ENCODE peak calls at places on chromosomes 16 and 17, in ten cellular contexts. J is AG09319, U is D341Med, X is non-pigmented ciliary epithelial cell, Q is SHP77 treated with DMSO at 0.1 percent for 48 hours, M is AG04450, Y is nucleus accumbens, F is nephron progenitor cell, G is NCI-H1048, N is HepG2. A is an unnamed sample.

GRCh38 chr17:63838586-63839184 is 3.8 kb downstream of the SMARCD2 start:
- DNase-seq in J (peak; percentile 66), Y (peak; percentile 86), F (no peak), U (no peak), M (no peak), N (no peak), Q (no peak), X (no peak), G (no peak), A (peak; percentile 35)

GRCh38 chr16:11149011-11149616 is 106.9 kb downstream of the SOCS1 start:
- DNase-seq in M (no peak), U (no peak), G (no peak), F (no peak), N (peak; percentile 65), X (no peak), Q (no peak), Y (no peak), J (no peak), A (no peak)

GRCh38 chr17:66240013-66240412 is 10.8 kb upstream of the APOH start:
- DNase-seq in X (no peak), Y (no peak), U (no peak), J (no peak), M (no peak), Q (no peak), G (no peak), N (no peak), F (no peak), A (no peak)

GRCh38 chr17:81018044-81018802 is 16.7 kb upstream of the BAIAP2 start:
- DNase-seq in U (peak; percentile 87), J (no peak), G (no peak), F (no peak), N (no peak), M (no peak), X (no peak), Y (no peak), Q (peak; percentile 33), A (no peak)

GRCh38 chr17:50939795-50940684 is 73.9 kb upstream of the TOB1 start:
- DNase-seq in Y (no peak), Q (no peak), M (no peak), G (no peak), N (peak; percentile 63), F (no peak), U (no peak), J (no peak), X (no peak), A (no peak)

GRCh38 chr17:80903041-80903611 is 88.5 kb upstream of the CHMP6 start:
- DNase-seq in J (no peak), X (no peak), N (no peak), U (no peak), F (no peak), Q (no peak), G (no peak), Y (no peak), M (no peak), A (no peak)

GRCh38 chr17:45823598-45823997 is 21.1 kb upstream of the SPPL2C start:
- DNase-seq in Q (no peak), G (no peak), Y (no peak), F (no peak), N (no peak), J (no peak), M (no peak), X (no peak), U (no peak), A (no peak)

GRCh38 chr17:78736526-78737079 is 45.5 kb downstream of the CYTH1 start:
- DNase-seq in Y (no peak), F (no peak), X (no peak), Q (no peak), J (no peak), N (no peak), M (no peak), G (peak; percentile 36), U (peak; percentile 74), A (no peak)

GRCh38 chr17:12990041-12990808 is 27.6 kb downstream of the ELAC2 start:
- DNase-seq in F (no peak), Y (no peak), M (no peak), U (no peak), X (no peak), Q (no peak), N (no peak), G (no peak), J (no peak), A (no peak)

GRCh38 chr16:55663770-55664677 is 8.2 kb downstream of the SLC6A2 start:
- DNase-seq in F (no peak), N (no peak), J (no peak), G (no peak), Q (no peak), X (no peak), M (no peak), U (no peak), Y (no peak), A (no peak)

GRCh38 chr17:79956853-79957252 is 78.8 kb downstream of the TBC1D16 start:
- DNase-seq in X (no peak), Y (no peak), U (no peak), G (no peak), Q (no peak), F (no peak), N (no peak), M (no peak), J (no peak), A (no peak)

GRCh38 chr16:65069766-65070165 is 52.1 kb downstream of the CDH11 start:
- DNase-seq in F (no peak), Q (no peak), G (no peak), Y (no peak), N (no peak), U (no peak), X (no peak), M (no peak), J (no peak), A (no peak)

GRCh38 chr17:79840204-79840988 is 1.2 kb upstream of the CBX4 start:
- DNase-seq in Y (no peak), M (no peak), X (no peak), F (peak; percentile 51), G (no peak), Q (no peak), J (no peak), N (no peak), U (peak; percentile 76), A (no peak)

GRCh38 chr16:83258366-83258765 is 549.4 kb upstream of the HSBP1 start:
- DNase-seq in N (no peak), Q (no peak), U (no peak), M (no peak), X (no peak), Y (no peak), J (no peak), F (no peak), G (no peak), A (no peak)

GRCh38 chr17:74272731-74273201 is 1.3 kb upstream of the DNAI2 start:
- DNase-seq in N (no peak), G (no peak), F (no peak), X (no peak), Q (no peak), J (no peak), M (no peak), Y (no peak), U (no peak), A (no peak)

GRCh38 chr16:81526935-81527334 is 82.3 kb downstream of the CMIP start:
- DNase-seq in F (no peak), N (no peak), U (no peak), Q (no peak), G (no peak), Y (no peak), J (no peak), X (peak; percentile 43), M (no peak), A (peak; percentile 48)

GRCh38 chr17:65794572-65794971 is 233.1 kb upstream of the AXIN2 start:
- DNase-seq in X (no peak), G (no peak), Y (no peak), Q (no peak), N (peak; percentile 63), J (no peak), F (peak; percentile 11), M (no peak), U (peak; percentile 60), A (no peak)

GRCh38 chr17:35245196-35245486 is 2.3 kb downstream of the SLFN5 start:
- DNase-seq in F (no peak), N (no peak), U (no peak), G (no peak), Q (no peak), J (peak; percentile 92), Y (no peak), X (peak; percentile 92), M (peak; percentile 83), A (peak; percentile 82)

GRCh38 chr17:58691701-58692238 is at the start of gene TEX14:
- DNase-seq in F (no peak), J (no peak), N (no peak), M (no peak), Q (no peak), X (no peak), Y (no peak), U (peak; percentile 47), G (no peak), A (no peak)

GRCh38 chr16:15836074-15836473 is 20.8 kb downstream of the MYH11 start:
- DNase-seq in Q (no peak), X (no peak), Y (no peak), F (no peak), G (no peak), M (no peak), U (no peak), N (no peak), J (no peak), A (no peak)

GRCh38 chr16:10736926-10737625 is 6.6 kb upstream of the NUBP1 start:
- DNase-seq in M (peak; percentile 38), G (no peak), X (no peak), J (peak; percentile 37), N (peak; percentile 76), U (peak; percentile 61), Q (peak; percentile 51), F (peak; percentile 69), Y (no peak), A (no peak)

GRCh38 chr16:10558746-10559641 is 21.4 kb downstream of the EMP2 start:
- DNase-seq in N (no peak), G (no peak), Y (peak; percentile 27), F (no peak), M (no peak), Q (no peak), U (no peak), J (peak; percentile 11), X (no peak), A (no peak)

GRCh38 chr16:84806256-84806889 is 13.4 kb upstream of the CRISPLD2 start:
- DNase-seq in J (no peak), Q (peak; percentile 86), N (no peak), U (no peak), M (peak; percentile 71), F (no peak), G (no peak), Y (no peak), X (peak; percentile 75), A (no peak)

GRCh38 chr16:11249233-11250061 is 6.6 kb downstream of the SOCS1 start:
- DNase-seq in Y (no peak), U (no peak), M (no peak), N (no peak), G (no peak), J (no peak), Q (no peak), X (no peak), F (no peak), A (no peak)

GRCh38 chr17:48612854-48613691 is 2.0 kb downstream of the HOXB8 start:
- DNase-seq in M (no peak), F (peak; percentile 56), Y (no peak), G (no peak), N (peak; percentile 15), U (peak; percentile 79), Q (peak; percentile 34), J (no peak), X (no peak), A (no peak)

GRCh38 chr16:67284699-67285646 is 5.6 kb downstream of the PLEKHG4 start:
- DNase-seq in Y (no peak), Q (peak; percentile 64), G (no peak), F (peak; percentile 61), M (no peak), J (no peak), X (no peak), N (peak; percentile 54), U (peak; percentile 44), A (no peak)

GRCh38 chr17:4587803-4588202 is 3.5 kb downstream of the SMTNL2 start:
- DNase-seq in M (no peak), X (no peak), Y (no peak), N (no peak), U (no peak), J (no peak), Q (no peak), G (no peak), F (no peak), A (no peak)

GRCh38 chr17:55322451-55322985 is 57.8 kb downstream of the HLF start:
- DNase-seq in Q (no peak), Y (no peak), U (no peak), M (no peak), J (no peak), N (no peak), F (no peak), X (no peak), G (no peak), A (no peak)